ENCODE peak calls at places on chromosomes 1 and 21, in nine cellular contexts. Q is CD8-positive, alpha-beta T cell; L is heart right ventricle; F is HAP-1; K is cardiac muscle cell; E is lower lobe of right lung; M is upper lobe of right lung; T is mucosa of descending colon; X is IMR-90. O is an unnamed sample.

GRCh38 chr1:244236101-244236500 is 185.0 kb downstream of the ZBTB18 start:
- DNase-seq in K (no peak), E (no peak), T (no peak), M (no peak), L (no peak), F (no peak), Q (no peak), X (peak; percentile 55), O (no peak)

GRCh38 chr1:54861070-54861761 is 25.8 kb downstream of the DHCR24 start:
- DNase-seq in F (no peak), L (no peak), E (no peak), T (no peak), K (peak; percentile 25), X (no peak), M (no peak), Q (no peak), O (no peak)

GRCh38 chr1:28595412-28596191 is 3.5 kb downstream of the RAB42 start:
- DNase-seq in K (no peak), T (no peak), E (no peak), L (no peak), Q (no peak), X (no peak), M (no peak), F (no peak), O (no peak)

GRCh38 chr1:201376464-201377374 is 761 bp downstream of the TNNT2 start:
- DNase-seq in K (peak; percentile 71), T (no peak), E (no peak), F (peak; percentile 68), M (no peak), Q (no peak), X (peak; percentile 46), L (no peak), O (no peak)

GRCh38 chr1:86928819-86929218 is 14.4 kb downstream of the HS2ST1 start:
- DNase-seq in E (no peak), K (no peak), T (no peak), Q (no peak), F (no peak), M (no peak), X (no peak), L (no peak), O (no peak)

GRCh38 chr1:53498555-53499142 is 39.5 kb downstream of the DMRTB1 start:
- DNase-seq in M (no peak), K (no peak), L (no peak), X (peak; percentile 49), E (no peak), Q (no peak), F (no peak), T (no peak), O (no peak)

GRCh38 chr1:221620437-221621384 is 121.2 kb downstream of the DUSP10 start:
- DNase-seq in L (no peak), K (no peak), E (no peak), Q (no peak), M (no peak), X (peak; percentile 23), T (no peak), F (no peak), O (no peak)

GRCh38 chr1:67372136-67372535 is 58.1 kb downstream of the SERBP1 start:
- DNase-seq in K (no peak), E (no peak), Q (no peak), L (no peak), T (no peak), F (no peak), X (peak; percentile 46), M (no peak), O (no peak)

GRCh38 chr1:162422662-162423375 is 10.9 kb upstream of the SH2D1B start:
- DNase-seq in F (no peak), Q (no peak), X (no peak), E (no peak), M (no peak), K (no peak), L (no peak), T (no peak), O (no peak)

GRCh38 chr1:164774819-164775654 is 216.1 kb downstream of the PBX1 start:
- DNase-seq in T (no peak), Q (no peak), F (no peak), L (no peak), E (no peak), M (no peak), X (no peak), K (peak; percentile 42), O (no peak)

GRCh38 chr1:56910441-56910985 is 55.3 kb downstream of the C8B start:
- DNase-seq in K (no peak), F (no peak), M (no peak), X (no peak), E (no peak), Q (no peak), L (no peak), T (no peak), O (no peak)

GRCh38 chr21:41065539-41065938 is 102.4 kb upstream of the BACE2 start:
- DNase-seq in Q (no peak), F (no peak), L (no peak), X (no peak), M (no peak), K (no peak), T (no peak), E (no peak), O (no peak)

GRCh38 chr1:22350987-22351756 is 100.5 kb upstream of the ZBTB40 start:
- DNase-seq in L (no peak), Q (no peak), E (no peak), K (no peak), T (no peak), F (peak; percentile 50), X (no peak), M (peak; percentile 40), O (no peak)

GRCh38 chr1:15807121-15807520 is 328 bp downstream of the UQCRHL start:
- DNase-seq in E (no peak), M (no peak), K (no peak), L (no peak), T (no peak), X (no peak), F (no peak), Q (no peak), O (no peak)

GRCh38 chr1:241396747-241397691 is 40.0 kb upstream of the RGS7 start:
- DNase-seq in K (no peak), F (no peak), Q (no peak), X (peak; percentile 18), T (no peak), E (no peak), L (no peak), M (no peak), O (no peak)

DNA sequence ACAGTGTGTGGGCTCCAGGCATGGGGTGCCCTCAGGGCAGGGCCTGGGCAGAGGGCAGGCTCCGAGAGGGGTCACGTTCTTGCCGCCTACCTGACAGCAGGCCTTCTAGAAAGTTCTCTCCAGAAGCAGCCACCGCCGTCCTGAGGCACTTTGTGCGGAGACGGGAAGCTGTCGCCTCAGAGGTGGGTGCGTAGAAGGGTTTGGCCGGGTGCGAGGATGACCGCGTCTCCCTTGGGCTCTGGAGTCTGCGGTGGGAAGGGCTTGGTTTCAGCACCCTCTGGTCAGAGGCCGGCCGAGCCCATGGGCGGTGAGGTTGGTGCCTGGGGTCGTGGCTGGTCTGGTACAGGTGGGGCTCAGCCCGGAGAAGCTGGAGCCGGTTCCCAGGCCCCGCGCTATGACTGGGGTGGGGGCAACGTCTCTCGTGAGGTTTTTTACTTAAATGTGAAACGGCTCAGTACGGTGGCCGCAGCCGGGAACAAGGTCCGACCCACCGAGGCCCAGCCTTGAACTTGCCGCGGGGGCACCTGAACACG is 10.1 kb upstream of the TTLL10 start:
- DNase-seq in X (no peak), K (no peak), L (no peak), F (no peak), M (no peak), Q (no peak), T (peak; percentile 55), E (no peak), O (no peak)
- H3K4me1 ChIP-seq in X (peaks cover under 1% of the 10 kb centered on the region), K (no peaks in the 10 kb centered on the region), L (peaks cover 3% of the 10 kb centered on the region), F (no peaks in the 10 kb centered on the region), M (peaks cover 7% of the 10 kb centered on the region), Q (peaks cover 4% of the 10 kb centered on the region), T (peaks cover 32% of the 10 kb centered on the region), E (peaks cover 15% of the 10 kb centered on the region), O (no peaks in the 10 kb centered on the region)

GRCh38 chr21:28936721-28937120 is 56.0 kb downstream of the LTN1 start:
- DNase-seq in T (no peak), M (no peak), K (no peak), Q (no peak), X (no peak), E (no peak), L (no peak), F (no peak), O (no peak)
- H3K36me3 ChIP-seq in T (no peaks in the 10 kb centered on the region), M (peaks cover 69% of the 10 kb centered on the region), K (peaks cover 20% of the 10 kb centered on the region), Q (peaks cover 21% of the 10 kb centered on the region), X (peaks cover 13% of the 10 kb centered on the region), E (peaks cover 83% of the 10 kb centered on the region), L (peaks cover 98% of the 10 kb centered on the region), F (peaks cover 12% of the 10 kb centered on the region), O (peaks cover 47% of the 10 kb centered on the region)

GRCh38 chr1:161365207-161365606 is 2.5 kb downstream of the CFAP126 start:
- DNase-seq in E (no peak), L (no peak), Q (no peak), M (no peak), T (no peak), K (no peak), F (no peak), X (no peak), O (no peak)

GRCh38 chr1:161357073-161357472 is 10.6 kb downstream of the CFAP126 start:
- DNase-seq in F (no peak), M (no peak), X (no peak), L (no peak), T (no peak), E (no peak), K (no peak), Q (no peak), O (no peak)

GRCh38 chr1:161364332-161364731 is 3.3 kb downstream of the CFAP126 start:
- DNase-seq in X (no peak), M (no peak), Q (no peak), F (no peak), E (no peak), L (no peak), T (no peak), K (no peak), O (no peak)

DNA sequence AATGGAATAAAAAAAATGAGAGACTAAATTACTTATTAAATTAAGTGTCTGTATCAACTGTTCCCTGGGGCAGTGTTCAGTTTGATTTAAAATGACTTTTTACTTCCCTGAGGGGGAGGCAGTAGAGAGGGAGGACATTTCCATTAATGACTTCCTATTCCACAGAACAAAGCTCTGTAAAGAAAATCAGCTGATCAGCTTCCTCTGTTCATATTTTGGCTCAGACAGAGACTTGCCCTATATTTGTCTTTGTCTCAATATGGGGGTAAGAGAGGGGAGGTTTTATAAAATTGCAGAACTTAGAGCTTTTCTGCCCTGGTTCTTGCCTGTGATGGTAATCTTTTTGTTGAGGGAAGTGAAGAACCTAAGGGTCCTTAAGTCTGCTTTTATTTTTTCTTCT is 8.4 kb downstream of the CFAP126 start:
- DNase-seq in M (no peak), K (no peak), X (no peak), E (no peak), Q (no peak), T (no peak), L (no peak), F (no peak), O (no peak)
- H3K4me1 ChIP-seq in M (no peaks in the 10 kb centered on the region), K (no peaks in the 10 kb centered on the region), X (no peaks in the 10 kb centered on the region), E (peaks cover 7% of the 10 kb centered on the region), Q (no peaks in the 10 kb centered on the region), T (no peaks in the 10 kb centered on the region), L (peaks cover 14% of the 10 kb centered on the region), F (no peaks in the 10 kb centered on the region), O (no peaks in the 10 kb centered on the region)

DNA sequence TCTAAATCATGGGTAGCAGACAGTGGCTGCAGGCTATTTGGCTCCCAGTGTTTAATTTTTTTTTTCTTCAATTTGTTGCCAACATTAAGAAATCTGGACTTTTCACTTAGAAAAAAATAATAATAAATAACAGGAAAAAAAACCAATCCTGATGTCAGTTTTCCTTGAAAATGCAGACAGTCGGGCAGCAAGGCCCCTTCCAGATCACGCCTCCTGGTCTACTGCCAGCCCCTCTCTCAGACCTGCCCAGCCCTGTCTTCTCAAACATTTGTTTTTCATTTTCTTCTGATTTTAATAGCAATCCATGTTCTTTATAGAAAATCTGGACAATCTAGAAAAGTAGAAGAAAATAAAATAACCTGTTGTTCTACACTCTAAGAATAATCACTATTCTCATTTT is 15.5 kb downstream of the IFNGR2 start:
- DNase-seq in M (no peak), Q (no peak), L (peak; percentile 55), E (no peak), F (no peak), K (no peak), T (no peak), X (no peak), O (no peak)
- H3K36me3 ChIP-seq in M (peaks cover 79% of the 10 kb centered on the region), Q (peaks cover 19% of the 10 kb centered on the region), L (peaks cover 98% of the 10 kb centered on the region), E (peaks cover 87% of the 10 kb centered on the region), F (peaks cover 54% of the 10 kb centered on the region), K (peaks cover 25% of the 10 kb centered on the region), T (no peaks in the 10 kb centered on the region), X (peaks cover 32% of the 10 kb centered on the region), O (peaks cover 54% of the 10 kb centered on the region)

O was measured in naive thymus-derived CD4-positive, alpha-beta T cell.